ENCODE peak calls at places on chromosome 15, in eight cellular contexts. K, G, S, Z, N, D, U and P are unnamed samples.

GRCh38 chr15:85870216-85871014 is 75.7 kb upstream of the KLHL25 start:
- ATAC-seq in U (no peak), G (peak; percentile 18), Z (no peak), K (no peak), N (no peak), S (no peak), D (no peak), P (no peak)

GRCh38 chr15:73921257-73921890 is 4.9 kb upstream of the LOXL1 start:
- ATAC-seq in S (no peak), K (no peak), N (peak; percentile 86), U (no peak), G (no peak), D (no peak), Z (no peak), P (no peak)

GRCh38 chr15:29695486-29696167 is 126.6 kb downstream of the TJP1 start:
- ATAC-seq in U (no peak), Z (peak; percentile 34), K (peak; percentile 76), S (peak; percentile 69), D (no peak), N (no peak), G (no peak), P (no peak)

GRCh38 chr15:101128191-101128590 is 123.7 kb downstream of the CHSY1 start:
- ATAC-seq in U (no peak), Z (peak; percentile 58), K (no peak), G (peak; percentile 32), N (no peak), D (peak; percentile 31), S (peak; percentile 57), P (no peak)

GRCh38 chr15:82804575-82804949 is 1.3 kb downstream of the FSD2 start:
- ATAC-seq in K (no peak), S (no peak), Z (no peak), D (no peak), G (no peak), N (no peak), U (no peak), P (no peak)

GRCh38 chr15:68768321-68768720 is 52.4 kb downstream of the ANP32A start:
- ATAC-seq in S (no peak), Z (no peak), U (no peak), K (no peak), N (no peak), G (no peak), D (no peak), P (no peak)

GRCh38 chr15:68561901-68562300 is 16.9 kb upstream of the CORO2B start:
- ATAC-seq in S (no peak), U (no peak), N (no peak), Z (no peak), G (no peak), K (no peak), D (no peak), P (no peak)

GRCh38 chr15:22827125-22827524 is 11.3 kb upstream of the NIPA2 start:
- ATAC-seq in N (no peak), U (no peak), K (peak; percentile 85), S (no peak), G (no peak), D (no peak), Z (no peak), P (no peak)

GRCh38 chr15:89395461-89395875 is 60.8 kb upstream of the POLG start:
- ATAC-seq in U (no peak), D (no peak), N (no peak), G (no peak), K (no peak), Z (no peak), S (no peak), P (no peak)

GRCh38 chr15:62298811-62299210 is 133.7 kb upstream of the C2CD4B start:
- ATAC-seq in K (no peak), Z (no peak), G (no peak), N (no peak), S (no peak), D (no peak), U (no peak), P (no peak)

GRCh38 chr15:55564347-55565145 is 23.6 kb downstream of the PYGO1 start:
- ATAC-seq in Z (no peak), U (no peak), K (peak; percentile 86), N (no peak), D (no peak), S (peak; percentile 82), G (no peak), P (no peak)

GRCh38 chr15:81752149-81752942 is 293.5 kb downstream of the MEX3B start:
- ATAC-seq in U (no peak), K (peak; percentile 35), G (peak; percentile 47), D (no peak), S (no peak), N (peak; percentile 60), Z (peak; percentile 81), P (no peak)

GRCh38 chr15:77748078-77749064 is 115.7 kb upstream of the LINGO1 start:
- ATAC-seq in S (peak; percentile 96), K (no peak), G (no peak), Z (no peak), U (peak; percentile 53), N (no peak), D (no peak), P (no peak)

GRCh38 chr15:92574566-92574965 is 81.0 kb downstream of the FAM174B start:
- ATAC-seq in Z (no peak), S (no peak), D (no peak), K (no peak), G (no peak), N (no peak), U (no peak), P (no peak)

GRCh38 chr15:85764649-85765277 is 30.0 kb downstream of the KLHL25 start:
- ATAC-seq in D (no peak), G (no peak), K (no peak), U (no peak), S (no peak), N (no peak), Z (no peak), P (no peak)

GRCh38 chr15:65512807-65513416 is 4.6 kb downstream of the DPP8 start:
- ATAC-seq in U (no peak), S (no peak), D (no peak), G (no peak), N (peak; percentile 68), Z (no peak), K (no peak), P (no peak)

GRCh38 chr15:62090988-62091387 is 24.2 kb downstream of the C2CD4A start:
- ATAC-seq in N (no peak), S (no peak), K (no peak), G (no peak), U (no peak), D (no peak), Z (no peak), P (no peak)

GRCh38 chr15:45646220-45646619 is 11.4 kb downstream of the SQOR start:
- ATAC-seq in U (no peak), Z (no peak), G (no peak), N (no peak), S (no peak), D (no peak), K (no peak), P (no peak)

GRCh38 chr15:62389887-62390792 is 225.1 kb upstream of the C2CD4B start:
- ATAC-seq in S (peak; percentile 86), G (peak; percentile 91), N (peak; percentile 61), Z (peak; percentile 90), U (peak; percentile 88), K (peak; percentile 72), D (peak; percentile 97), P (peak; percentile 94)

GRCh38 chr15:33135355-33135781 is 59.1 kb downstream of the FMN1 start:
- ATAC-seq in K (no peak), Z (peak; percentile 23), G (no peak), S (no peak), D (peak; percentile 80), U (no peak), N (peak; percentile 60), P (no peak)

GRCh38 chr15:38168472-38169057 is 84.1 kb upstream of the SPRED1 start:
- ATAC-seq in S (no peak), K (peak; percentile 65), U (no peak), Z (no peak), G (peak; percentile 18), N (no peak), D (no peak), P (no peak)

GRCh38 chr15:28942046-28942445 is 56.3 kb downstream of the APBA2 start:
- ATAC-seq in U (peak; percentile 60), N (no peak), Z (no peak), D (no peak), S (no peak), G (peak; percentile 65), K (no peak), P (no peak)

GRCh38 chr15:74664028-74664616 is 31.7 kb downstream of the EDC3 start:
- ATAC-seq in S (no peak), N (peak; percentile 93), D (peak; percentile 94), Z (peak; percentile 63), G (peak; percentile 93), U (no peak), K (no peak), P (no peak)

GRCh38 chr15:89707577-89707976 is 17.0 kb downstream of the WDR93 start:
- ATAC-seq in D (peak; percentile 62), S (no peak), K (no peak), G (no peak), U (no peak), N (no peak), Z (no peak), P (no peak)

GRCh38 chr15:57224664-57225063 is 151.6 kb upstream of the CGNL1 start:
- ATAC-seq in D (no peak), N (no peak), S (no peak), Z (no peak), U (no peak), G (no peak), K (no peak), P (no peak)